ENCODE peak calls at places on chromosomes 16 and 17, in five cellular contexts. L is MM.1S, F is IMR-90, E is uterus, M is prostate gland. I is an unnamed sample.

GRCh38 chr16:89448656-89449055 is 41.7 kb downstream of the ANKRD11 start:
- DNase-seq in L (no peak), E (no peak), F (no peak), M (no peak), I (no peak)

GRCh38 chr17:32627233-32628008 is 140.6 kb downstream of the CDK5R1 start:
- DNase-seq in L (no peak), M (no peak), E (no peak), F (no peak), I (no peak)

GRCh38 chr17:72726936-72727335 is 365.6 kb downstream of the SLC39A11 start:
- DNase-seq in M (no peak), L (peak; percentile 92), E (no peak), F (peak; percentile 77), I (no peak)

GRCh38 chr16:31476305-31477219 is 4.6 kb downstream of the TGFB1I1 start:
- DNase-seq in E (no peak), F (no peak), L (peak; percentile 59), M (peak; percentile 59), I (no peak)

GRCh38 chr17:79872762-79873161 is 33.5 kb upstream of the CBX4 start:
- DNase-seq in F (no peak), E (no peak), M (no peak), L (no peak), I (no peak)

GRCh38 chr16:51987519-51987918 is 559.4 kb downstream of the TOX3 start:
- DNase-seq in L (no peak), E (no peak), M (no peak), F (no peak), I (no peak)

GRCh38 chr17:8797621-8798175 is 1.5 kb downstream of the MFSD6L start:
- DNase-seq in M (no peak), F (no peak), L (no peak), E (no peak), I (peak; percentile 62)

GRCh38 chr17:17844500-17844899 is 7.7 kb upstream of the SREBF1 start:
- DNase-seq in E (no peak), M (no peak), L (no peak), F (no peak), I (no peak)

GRCh38 chr17:73630531-73630930 is 13.7 kb downstream of the SDK2 start:
- DNase-seq in F (no peak), M (no peak), L (no peak), E (no peak), I (no peak)

GRCh38 chr16:87740909-87741424 is 24.8 kb downstream of the KLHDC4 start:
- DNase-seq in L (no peak), E (no peak), F (peak; percentile 6), M (no peak), I (no peak)

GRCh38 chr17:74763565-74764387 is 12.4 kb downstream of the NAT9 start:
- DNase-seq in E (no peak), M (no peak), L (no peak), F (no peak), I (no peak)

GRCh38 chr17:17494499-17495447 is 1.4 kb downstream of the RASD1 start:
- DNase-seq in M (peak; percentile 62), E (peak; percentile 45), F (peak; percentile 37), L (peak; percentile 35), I (no peak)

GRCh38 chr17:60809421-60809820 is 131.8 kb downstream of the BCAS3 start:
- DNase-seq in M (no peak), L (no peak), E (no peak), F (no peak), I (no peak)

GRCh38 chr16:75092777-75093176 is 23.8 kb downstream of the LDHD start:
- DNase-seq in F (no peak), E (no peak), M (no peak), L (no peak), I (no peak)
- H3K27ac ChIP-seq in F (no peak overlapping the region), E (no peak overlapping the region), M (no peak overlapping the region), L (no peak overlapping the region), I (no peak overlapping the region)

GRCh38 chr17:29613371-29613837 is 9.3 kb downstream of the CORO6 start:
- DNase-seq in M (peak; percentile 86), F (peak; percentile 59), E (peak; percentile 93), L (peak; percentile 88), I (peak; percentile 92)
- TF ChIP-seq CTCF in M (peak; percentile 71), F (peak; percentile 61), E (peak; percentile 74), L (peak; percentile 85), I (peak; percentile 84)

GRCh38 chr17:6186998-6187397 is 116.8 kb downstream of the WSCD1 start:
- DNase-seq in L (no peak), F (no peak), M (no peak), E (no peak), I (no peak)
- H3K27ac ChIP-seq in L (no peak overlapping the region), F (no peak overlapping the region), M (no peak overlapping the region), E (no peak overlapping the region), I (no peak overlapping the region)

DNA sequence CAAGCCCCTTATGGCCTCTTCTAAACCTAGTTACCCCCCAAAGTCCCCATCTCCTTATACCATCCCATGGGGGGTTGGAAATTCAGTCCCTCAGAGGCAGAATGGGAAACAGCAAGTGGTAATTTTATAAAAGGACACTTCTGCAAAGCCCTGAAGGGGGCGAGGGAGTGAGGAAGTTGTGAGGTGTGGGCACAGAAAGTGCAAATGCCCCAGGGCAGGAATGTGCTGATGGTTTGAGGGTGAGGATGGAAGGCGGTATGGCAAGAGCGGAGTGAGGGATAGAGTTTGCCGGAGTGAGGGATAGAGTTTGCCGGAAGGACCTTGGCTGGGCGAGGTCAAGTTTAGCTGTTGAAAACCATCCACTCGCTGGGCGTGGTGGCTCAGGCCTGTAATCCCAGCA is 52.7 kb downstream of the HAPSTR1 start:
- DNase-seq in L (no peak), M (no peak), E (no peak), F (no peak), I (no peak)
- TF ChIP-seq CTCF in L (no peak), M (no peak), E (no peak), F (no peak), I (no peak)

DNA sequence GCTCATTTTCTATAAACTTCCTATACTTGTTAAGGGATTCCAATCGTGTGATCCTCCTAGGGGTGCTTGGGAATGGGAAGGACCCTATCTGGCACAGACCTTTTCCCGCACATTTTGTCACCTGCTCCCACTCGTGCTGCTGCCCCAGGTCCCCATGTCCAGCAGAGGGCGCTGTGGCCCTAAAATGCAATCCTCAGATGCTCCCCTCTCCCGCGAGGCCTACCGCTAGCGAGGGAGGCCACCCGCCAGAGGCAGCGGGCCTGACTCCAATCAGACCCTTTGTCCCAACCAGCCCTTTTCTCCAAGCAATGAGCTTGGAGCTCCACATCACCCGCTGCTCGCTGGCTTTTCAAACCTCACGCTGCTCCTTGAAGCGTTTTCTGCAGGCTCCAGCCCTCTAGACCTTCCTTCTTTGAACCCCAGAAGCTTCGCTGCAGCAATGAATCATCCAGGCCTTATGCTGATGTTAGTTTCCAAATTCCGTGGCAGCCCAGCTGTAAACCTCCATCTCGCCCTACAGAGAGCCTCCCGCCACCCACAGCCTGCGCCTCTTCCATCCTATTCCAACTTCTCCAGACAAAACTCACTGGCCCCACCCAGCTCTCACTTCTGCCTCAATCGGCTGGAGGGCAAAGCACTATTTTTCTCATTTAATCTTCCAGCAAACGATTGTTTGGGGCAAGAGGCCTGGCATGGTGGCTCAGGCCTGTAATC is 23.6 kb upstream of the FZD2 start:
- DNase-seq in E (peak; percentile 87), L (peak; percentile 82), M (peak; percentile 82), F (peak; percentile 90), I (peak; percentile 87)
- H3K27ac ChIP-seq in E (peak overlapping the region; percentile 68), L (no peak overlapping the region), M (no peak overlapping the region), F (peak overlapping the region; percentile 61), I (peak overlapping the region; percentile 50)

GRCh38 chr17:21286771-21287702 is 2.5 kb downstream of the MAP2K3 start:
- DNase-seq in M (no peak), F (no peak), L (peak; percentile 38), E (no peak), I (peak; percentile 78)

GRCh38 chr17:21286066-21286770 is 1.7 kb downstream of the MAP2K3 start:
- DNase-seq in F (peak; percentile 99), L (no peak), E (peak; percentile 88), M (peak; percentile 83), I (peak; percentile 98)

GRCh38 chr17:21289175-21289901 is 4.8 kb downstream of the MAP2K3 start:
- DNase-seq in L (no peak), E (no peak), M (no peak), F (no peak), I (no peak)

GRCh38 chr17:21288581-21289017 is 4.1 kb downstream of the MAP2K3 start:
- DNase-seq in L (no peak), F (no peak), M (no peak), E (no peak), I (no peak)

GRCh38 chr17:21287703-21288449 is 3.4 kb downstream of the MAP2K3 start:
- DNase-seq in F (peak; percentile 97), M (peak; percentile 94), L (peak; percentile 96), E (peak; percentile 88), I (peak; percentile 100)
- TF ChIP-seq CTCF in F (no peak), M (no peak), L (peak; percentile 28), E (no peak), I (no peak)

GRCh38 chr17:68790931-68791330 is 164.3 kb downstream of the ABCA8 start:
- DNase-seq in M (no peak), L (no peak), F (no peak), E (peak; percentile 33), I (no peak)
- H3K27ac ChIP-seq in M (no peak overlapping the region), L (no peak overlapping the region), F (peak overlapping the region; percentile 2), E (peak overlapping the region; percentile 45), I (peak overlapping the region; percentile 67)

DNA sequence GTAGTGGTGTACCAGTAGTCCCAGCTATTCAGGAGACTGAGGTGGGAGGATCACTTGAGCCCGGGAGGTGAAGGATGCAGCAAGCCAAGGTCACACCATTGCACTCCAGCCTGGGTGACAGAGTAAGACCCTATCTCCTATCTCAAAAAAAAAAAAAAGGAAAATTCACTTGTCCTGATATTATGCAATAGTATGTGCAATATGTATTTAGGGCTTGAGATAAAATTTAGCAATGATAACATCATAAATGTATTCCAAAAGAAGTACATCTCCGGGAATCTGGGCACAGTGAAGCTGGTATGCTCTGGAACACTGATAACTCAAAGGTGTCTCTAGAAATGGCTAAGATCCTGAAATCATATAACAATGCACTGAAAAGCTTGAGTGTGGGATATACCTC is 74.5 kb downstream of the NCOR1 start:
- DNase-seq in L (no peak), F (no peak), M (no peak), E (no peak), I (no peak)
- TF ChIP-seq CTCF in L (no peak), F (no peak), M (no peak), E (no peak), I (no peak)